ENCODE peak calls at places on chromosome 9, in nine cellular contexts. D is A673, O is astrocyte, Q is GM23338, C is small intestine, H is lower lobe of right lung, P is fibroblast of lung, F is tibial nerve, Y is prostate gland. R is an unnamed sample. For H3K36me3, the result is how much of the 10 kb centered on the place peaks cover.

GRCh38 chr9:3509926-3510325 is 15.9 kb downstream of the RFX3 start:
- DNase-seq in C (no peak), P (no peak), O (no peak), D (no peak), H (no peak), Y (no peak), Q (no peak), F (no peak), R (no peak)

GRCh38 chr9:35731415-35732184 is 395 bp downstream of the TLN1 start:
- DNase-seq in Y (no peak), H (no peak), O (no peak), P (no peak), F (peak), Q (peak), C (peak), D (peak), R (no peak)

GRCh38 chr9:12463641-12464040 is 229.5 kb upstream of the TYRP1 start:
- DNase-seq in Y (no peak), D (no peak), F (no peak), Q (peak), O (no peak), C (no peak), P (no peak), H (no peak), R (no peak)

GRCh38 chr9:100619665-100620064 is 41.8 kb downstream of the CAVIN4 start:
- DNase-seq in Y (no peak), F (no peak), Q (no peak), O (no peak), H (no peak), P (no peak), C (no peak), D (no peak), R (no peak)

GRCh38 chr9:81022177-81022576 is 667.2 kb downstream of the TLE1 start:
- DNase-seq in D (no peak), Y (no peak), C (no peak), P (peak), F (no peak), O (peak), Q (no peak), H (no peak), R (no peak)

GRCh38 chr9:127874301-127875216 is 2.9 kb downstream of the AK1 start:
- DNase-seq in H (no peak), P (no peak), D (no peak), Y (no peak), F (no peak), C (no peak), O (no peak), Q (no peak), R (no peak)

GRCh38 chr9:121718063-121718462 is 66.6 kb downstream of the DAB2IP start:
- DNase-seq in Q (no peak), F (no peak), D (no peak), P (peak), C (no peak), H (no peak), Y (no peak), O (peak), R (no peak)

GRCh38 chr9:137437691-137438590 is 3.2 kb downstream of the ENTPD8 start:
- DNase-seq in F (no peak), C (peak), Y (no peak), H (peak), P (no peak), D (no peak), Q (no peak), O (no peak), R (peak)

GRCh38 chr9:32431196-32431595 is 46.8 kb downstream of the ACO1 start:
- DNase-seq in C (no peak), H (no peak), Y (no peak), P (peak), F (no peak), O (peak), D (no peak), Q (no peak), R (no peak)

GRCh38 chr9:69805962-69806633 is 14.5 kb upstream of the CFAP95 start:
- DNase-seq in P (peak), Q (no peak), Y (peak), C (no peak), D (no peak), O (peak), F (peak), H (no peak), R (peak)

GRCh38 chr9:6209966-6210365 is 5.6 kb upstream of the IL33 start:
- DNase-seq in D (no peak), P (no peak), F (no peak), O (no peak), Q (no peak), Y (no peak), H (no peak), C (no peak), R (no peak)

GRCh38 chr9:4588721-4589120 is 73.4 kb upstream of the PLPP6 start:
- DNase-seq in F (no peak), P (no peak), Q (no peak), C (no peak), H (no peak), O (no peak), D (no peak), Y (no peak), R (no peak)

GRCh38 chr9:114017741-114018715 is 60.1 kb downstream of the AMBP start:
- DNase-seq in C (no peak), O (no peak), H (no peak), D (no peak), Y (peak), F (peak), Q (no peak), P (no peak), R (peak)

GRCh38 chr9:70257991-70258691 is 637 bp upstream of the SMC5 start:
- DNase-seq in O (peak), H (peak), F (peak), C (peak), P (peak), Y (peak), Q (peak), D (peak), R (no peak)

GRCh38 chr9:91193658-91194391 is 167.9 kb downstream of the AUH start:
- DNase-seq in O (peak), C (peak), H (peak), Y (peak), D (peak), Q (peak), P (peak), F (peak), R (peak)

GRCh38 chr9:77453857-77454647 is 194.1 kb downstream of the GNA14 start:
- DNase-seq in C (no peak), P (no peak), D (no peak), H (no peak), Q (no peak), F (no peak), Y (no peak), O (no peak), R (no peak)

GRCh38 chr9:13331320-13331719 is 51.8 kb upstream of the MPDZ start:
- DNase-seq in Q (no peak), H (no peak), O (no peak), P (no peak), C (no peak), F (no peak), Y (no peak), D (no peak), R (no peak)

GRCh38 chr9:127796225-127796813 is 6.4 kb upstream of the FPGS start:
- DNase-seq in Q (no peak), C (peak), O (peak), P (peak), D (no peak), Y (no peak), F (no peak), H (peak), R (no peak)

GRCh38 chr9:115038138-115038537 is 79.8 kb downstream of the TNC start:
- DNase-seq in Q (no peak), P (peak), D (no peak), F (no peak), H (no peak), O (no peak), Y (no peak), C (no peak), R (no peak)

GRCh38 chr9:123395276-123396006 is 39.4 kb downstream of the CRB2 start:
- DNase-seq in Y (no peak), O (no peak), H (no peak), C (no peak), Q (no peak), D (peak), P (no peak), F (no peak), R (no peak)

GRCh38 chr9:17134396-17134842 is 421 bp upstream of the CNTLN start:
- DNase-seq in D (peak), H (no peak), F (peak), Y (peak), P (peak), Q (no peak), O (peak), C (peak), R (peak)

GRCh38 chr9:131667576-131667975 is 72.3 kb downstream of the RAPGEF1 start:
- DNase-seq in P (peak), Y (no peak), C (peak), H (peak), Q (no peak), F (no peak), O (peak), D (no peak), R (peak)

GRCh38 chr9:16726023-16726422 is 144.4 kb downstream of the BNC2 start:
- DNase-seq in Y (no peak), C (no peak), Q (peak), F (no peak), P (peak), H (no peak), D (peak), O (peak), R (no peak)

GRCh38 chr9:35728041-35728971 is 3.7 kb downstream of the TLN1 start:
- DNase-seq in F (peak), Y (peak), H (peak), O (peak), Q (peak), D (no peak), P (peak), C (peak), R (no peak)

GRCh38 chr9:77384406-77384805 is 207.1 kb downstream of the VPS13A start:
- DNase-seq in D (peak), Q (no peak), O (peak), Y (no peak), C (no peak), F (no peak), H (no peak), P (peak), R (no peak)

GRCh38 chr9:115411993-115412452 is 294.1 kb upstream of the TNC start:
- DNase-seq in D (peak), Y (no peak), P (peak), O (peak), H (no peak), Q (no peak), C (no peak), F (no peak), R (no peak)

GRCh38 chr9:121566401-121567141 is 66.9 kb upstream of the GGTA1 start:
- DNase-seq in P (peak), Y (no peak), D (no peak), Q (no peak), C (no peak), O (peak), H (no peak), F (no peak), R (no peak)

GRCh38 chr9:85914108-85914507 is 26.8 kb upstream of the NAA35 start:
- DNase-seq in H (no peak), Q (no peak), Y (no peak), O (no peak), D (no peak), F (no peak), C (no peak), P (no peak), R (no peak)

GRCh38 chr9:108983885-108984284 is 29.4 kb downstream of the CTNNAL1 start:
- DNase-seq in H (no peak), C (no peak), D (no peak), P (no peak), F (no peak), O (no peak), Q (no peak), Y (no peak), R (no peak)

GRCh38 chr9:121173501-121173900 is 28.2 kb downstream of the RAB14 start:
- DNase-seq in H (no peak), F (no peak), Q (no peak), Y (no peak), O (no peak), P (peak), C (no peak), D (no peak), R (no peak)

GRCh38 chr9:72338631-72339030 is 26.4 kb downstream of the ZFAND5 start:
- DNase-seq in O (no peak), F (no peak), C (no peak), Y (no peak), D (no peak), H (no peak), Q (no peak), P (no peak), R (no peak)

GRCh38 chr9:128911529-128912035 is 9.2 kb upstream of the PHYHD1 start:
- DNase-seq in H (peak), P (peak), F (no peak), Y (no peak), C (no peak), Q (peak), O (peak), D (peak), R (peak)

GRCh38 chr9:3931058-3931457 is 368.8 kb downstream of the GLIS3 start:
- DNase-seq in Q (no peak), C (peak), F (no peak), H (no peak), P (no peak), Y (no peak), O (no peak), D (no peak), R (no peak)

GRCh38 chr9:69871143-69871834 is 50.7 kb downstream of the CFAP95 start:
- DNase-seq in Q (no peak), C (no peak), P (no peak), F (no peak), Y (no peak), H (no peak), O (no peak), D (no peak), R (no peak)

GRCh38 chr9:96061293-96061987 is 185.9 kb downstream of the ERCC6L2 start:
- DNase-seq in F (peak), P (peak), Y (peak), C (peak), D (peak), H (no peak), Q (peak), O (peak), R (no peak)

GRCh38 chr9:126170286-126170823 is 156.3 kb upstream of the MVB12B start:
- DNase-seq in Q (no peak), F (no peak), P (no peak), O (no peak), Y (peak), C (no peak), D (no peak), H (no peak), R (no peak)

GRCh38 chr9:113687680-113688371 is 188.3 kb upstream of the ZNF618 start:
- DNase-seq in C (peak), Q (peak), P (no peak), D (no peak), O (no peak), H (no peak), Y (no peak), F (no peak), R (no peak)

DNA sequence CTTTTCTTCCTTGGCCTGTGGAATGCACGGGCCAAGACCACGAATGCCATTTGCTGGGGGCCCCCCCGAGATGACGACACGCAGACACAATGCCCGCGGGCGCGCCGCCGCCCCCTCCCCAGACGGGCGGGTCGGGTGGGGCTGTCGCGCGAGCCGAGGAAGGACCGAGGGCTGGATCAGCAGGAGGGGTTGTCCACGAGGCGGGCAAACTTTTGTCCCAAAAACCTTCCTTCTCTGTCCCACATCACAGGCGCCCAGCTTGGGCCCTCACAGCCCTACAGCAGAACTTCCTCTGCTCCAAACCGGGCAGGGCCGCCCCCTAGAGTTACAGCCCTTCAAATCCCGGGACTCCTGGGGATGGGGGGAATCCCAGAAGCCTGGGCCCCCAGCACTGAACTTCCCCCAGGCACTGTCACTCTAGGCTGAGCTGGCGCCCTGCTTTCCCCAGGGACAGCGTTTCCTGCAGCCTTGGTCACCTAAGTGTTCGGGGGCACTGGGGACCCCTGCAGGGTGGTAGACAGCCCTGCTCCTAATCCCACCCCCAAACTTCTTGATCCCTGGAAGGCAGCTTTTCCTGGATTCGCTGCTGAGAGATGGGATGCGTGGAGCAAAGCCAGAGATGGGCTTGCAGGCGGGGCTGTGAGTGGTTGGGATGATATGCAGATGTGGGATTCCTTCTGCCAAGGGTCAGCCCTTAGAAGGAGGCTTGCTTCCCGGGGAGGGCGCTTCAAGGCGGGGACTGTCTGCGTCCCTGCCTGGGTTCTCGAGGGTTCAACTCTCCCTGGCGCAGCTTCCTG is 980 bp downstream of the COL5A1 start:
- DNase-seq in P (peak), C (no peak), Y (peak), H (no peak), D (peak), F (peak), O (peak), Q (peak), R (peak)
- H3K4me3 ChIP-seq in P (peak), C (peak), Y (peak), H (peak), D (peak), F (peak), O (peak), Q (peak), R (no peak)

GRCh38 chr9:124858330-124859046 is 3.3 kb downstream of the RPL35 start:
- DNase-seq in C (no peak), D (no peak), Y (no peak), O (no peak), Q (no peak), P (no peak), F (no peak), H (no peak), R (no peak)

GRCh38 chr9:124859803-124860581 is 1.8 kb downstream of the RPL35 start:
- DNase-seq in Y (no peak), F (no peak), H (no peak), O (no peak), D (no peak), P (no peak), Q (no peak), C (no peak), R (no peak)

GRCh38 chr9:124855566-124855943 is 2.3 kb downstream of the WDR38 start:
- DNase-seq in D (no peak), O (no peak), P (no peak), C (no peak), Y (no peak), F (no peak), H (no peak), Q (no peak), R (no peak)

GRCh38 chr9:124855944-124856773 is 2.9 kb downstream of the WDR38 start:
- DNase-seq in P (peak), C (no peak), Q (peak), F (no peak), H (no peak), O (no peak), D (peak), Y (no peak), R (peak)

GRCh38 chr9:124857533-124858162 is 4.1 kb downstream of the RPL35 start:
- DNase-seq in O (no peak), H (no peak), C (no peak), F (no peak), P (no peak), Q (no peak), D (no peak), Y (no peak), R (no peak)
- H3K36me3 ChIP-seq in O (under half), H (under half), C (under half), F (under half), P (under half), Q (under half), D (half or more), Y (under half), R (under half)

GRCh38 chr9:134358968-134359319 is 32.7 kb downstream of the RXRA start:
- DNase-seq in O (no peak), C (no peak), F (no peak), D (no peak), Q (no peak), H (no peak), P (no peak), Y (no peak), R (no peak)
- H3K27ac ChIP-seq in O (no peak), C (no peak), F (peak), D (peak), Q (no peak), H (no peak), P (no peak), Y (peak), R (no peak)

GRCh38 chr9:33468797-33469621 is 4.7 kb downstream of the NOL6 start:
- DNase-seq in F (no peak), H (no peak), Y (no peak), P (no peak), O (no peak), D (no peak), C (no peak), Q (no peak), R (no peak)

GRCh38 chr9:33467526-33467925 is 6.2 kb downstream of the NOL6 start:
- DNase-seq in H (peak), O (no peak), C (no peak), D (no peak), F (no peak), Y (no peak), Q (no peak), P (no peak), R (no peak)

GRCh38 chr9:33471361-33471760 is 2.4 kb downstream of the NOL6 start:
- DNase-seq in C (no peak), Q (no peak), O (peak), Y (no peak), F (no peak), P (peak), H (no peak), D (no peak), R (no peak)

GRCh38 chr9:33468215-33468730 is 5.5 kb downstream of the NOL6 start:
- DNase-seq in Y (no peak), Q (no peak), P (no peak), D (no peak), O (no peak), F (no peak), C (no peak), H (peak), R (no peak)

GRCh38 chr9:33469891-33470290 is 3.8 kb downstream of the NOL6 start:
- DNase-seq in D (no peak), Y (no peak), H (no peak), C (no peak), P (no peak), O (no peak), F (no peak), Q (no peak), R (no peak)
- H3K4me3 ChIP-seq in D (no peak), Y (no peak), H (no peak), C (no peak), P (no peak), O (no peak), F (no peak), Q (no peak), R (no peak)

GRCh38 chr9:111405701-111406100 is 75.7 kb upstream of the OR2K2 start:
- DNase-seq in D (no peak), C (no peak), P (no peak), O (no peak), Q (no peak), Y (no peak), H (no peak), F (no peak), R (no peak)

GRCh38 chr9:111412280-111412679 is 71.9 kb downstream of the ECPAS start:
- DNase-seq in Q (no peak), D (no peak), O (no peak), C (no peak), P (no peak), Y (no peak), F (peak), H (no peak), R (no peak)

GRCh38 chr9:111411266-111411665 is 72.9 kb downstream of the ECPAS start:
- DNase-seq in Q (no peak), O (no peak), F (no peak), H (no peak), Y (no peak), P (no peak), C (no peak), D (no peak), R (no peak)

DNA sequence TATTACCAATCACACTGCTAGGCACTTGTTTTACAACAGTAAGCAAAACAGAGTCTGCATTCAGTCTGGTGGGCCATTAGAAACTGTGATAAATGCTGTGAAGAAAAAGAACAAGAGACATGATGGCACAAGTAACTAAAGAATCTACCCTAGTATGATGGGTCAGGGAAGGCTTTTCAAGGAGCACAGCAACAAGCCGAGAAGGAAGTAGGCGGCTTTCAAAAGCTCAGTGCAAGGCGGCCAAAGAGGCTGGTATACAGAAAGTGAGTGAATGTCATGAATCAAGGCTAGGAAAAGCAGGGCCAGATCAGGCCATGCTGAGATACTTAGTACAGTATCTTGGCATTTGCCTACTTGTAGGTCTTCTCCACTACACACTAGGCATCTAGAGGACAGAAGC is 76.4 kb downstream of the ECPAS start:
- DNase-seq in F (no peak), Y (no peak), C (no peak), P (no peak), O (no peak), H (no peak), D (no peak), Q (peak), R (no peak)
- H3K36me3 ChIP-seq in F (under half), Y (under half), C (under half), P (under half), O (under half), H (half or more), D (half or more), Q (under half), R (under half)